ENCODE peak calls at places on chromosomes 12 and 14, in seven cellular contexts. O is A172, D is AG09319, E is stromal cell of bone marrow, Z is H9, W is choroid plexus epithelial cell, C is HEK293T. F is an unnamed sample.

GRCh38 chr14:68813318-68813838 is 20.5 kb upstream of the ZFP36L1 start:
- DNase-seq in D (no peak), Z (no peak), O (no peak), E (no peak), C (no peak), W (no peak), F (no peak)

GRCh38 chr14:96178674-96179321 is 25.8 kb upstream of the BDKRB2 start:
- DNase-seq in C (no peak), O (no peak), D (no peak), E (no peak), W (no peak), Z (no peak), F (no peak)

GRCh38 chr12:10113085-10113484 is 14.3 kb upstream of the CLEC1A start:
- DNase-seq in Z (no peak), E (no peak), C (no peak), O (no peak), D (no peak), W (peak), F (no peak)

GRCh38 chr12:117738233-117738632 is 230.6 kb downstream of the KSR2 start:
- DNase-seq in Z (no peak), E (no peak), D (no peak), C (no peak), W (no peak), O (no peak), F (no peak)

GRCh38 chr12:91194500-91194899 is 11.9 kb upstream of the DCN start:
- DNase-seq in D (no peak), C (no peak), Z (no peak), W (peak), O (no peak), E (no peak), F (no peak)

GRCh38 chr12:107774349-107775029 is at the start of gene ASCL4:
- DNase-seq in W (no peak), O (no peak), E (no peak), C (peak), D (no peak), Z (no peak), F (peak)

GRCh38 chr12:124240493-124240892 is 54.4 kb upstream of the RFLNA start:
- DNase-seq in C (peak), Z (peak), D (no peak), W (peak), O (peak), E (no peak), F (peak)

GRCh38 chr12:131903270-131904255 is 9.1 kb downstream of the ULK1 start:
- DNase-seq in D (no peak), W (no peak), O (no peak), E (no peak), C (no peak), Z (no peak), F (no peak)

GRCh38 chr12:79424109-79424721 is 266.5 kb downstream of the PAWR start:
- DNase-seq in E (peak), D (peak), W (peak), C (no peak), Z (no peak), O (peak), F (no peak)